ENCODE peak calls at places on chromosome 5, in four cellular contexts. N is GM23248, V is MM.1S, Z is GM23338. E is an unnamed sample.

GRCh38 chr5:107618233-107618632 is 52.5 kb downstream of the EFNA5 start:
- DNase-seq in N (no peak), V (no peak), Z (no peak), E (no peak)

GRCh38 chr5:34658023-34658422 is 1.9 kb downstream of the RAI14 start:
- DNase-seq in N (peak), V (no peak), Z (peak), E (no peak)

GRCh38 chr5:176418251-176418650 is 1.9 kb upstream of the CLTB start:
- DNase-seq in N (no peak), V (no peak), Z (no peak), E (no peak)

GRCh38 chr5:73031839-73032238 is 76.0 kb downstream of the FCHO2 start:
- DNase-seq in N (peak), V (no peak), Z (no peak), E (no peak)

GRCh38 chr5:122882836-122883235 is 37.4 kb downstream of the SNX24 start:
- DNase-seq in N (peak), V (no peak), Z (no peak), E (no peak)

GRCh38 chr5:107430077-107430625 is 240.6 kb downstream of the EFNA5 start:
- DNase-seq in N (peak), V (no peak), Z (no peak), E (no peak)

GRCh38 chr5:80182802-80183645 is 72.8 kb downstream of the SERINC5 start:
- DNase-seq in N (no peak), V (no peak), Z (peak), E (peak)

GRCh38 chr5:145237843-145238242 is 597.3 kb downstream of the PRELID2 start:
- DNase-seq in N (peak), V (peak), Z (peak), E (peak)

GRCh38 chr5:132663771-132664695 is 6.1 kb downstream of the IL13 start:
- DNase-seq in N (no peak), V (no peak), Z (no peak), E (no peak)

GRCh38 chr5:132665681-132666080 is 7.7 kb downstream of the IL13 start:
- DNase-seq in N (no peak), V (no peak), Z (no peak), E (no peak)

GRCh38 chr5:132666310-132667123 is 7.3 kb upstream of the IL4 start:
- DNase-seq in N (no peak), V (no peak), Z (no peak), E (no peak)

GRCh38 chr5:132662925-132663770 is 5.2 kb downstream of the IL13 start:
- DNase-seq in N (peak), V (no peak), Z (peak), E (no peak)

GRCh38 chr5:132664696-132665209 is 6.8 kb downstream of the IL13 start:
- DNase-seq in N (no peak), V (no peak), Z (no peak), E (no peak)
- TF ChIP-seq EZH2phosphoT487 in N (no peak), V (no peak), Z (no peak), E (no peak)

GRCh38 chr5:135458356-135458755 is 6.2 kb upstream of the TIFAB start:
- DNase-seq in N (no peak), V (no peak), Z (no peak), E (no peak)

GRCh38 chr5:135455876-135456237 is 3.7 kb upstream of the TIFAB start:
- DNase-seq in N (no peak), V (no peak), Z (no peak), E (no peak)

GRCh38 chr5:135456238-135457099 is 4.3 kb upstream of the TIFAB start:
- DNase-seq in N (peak), V (no peak), Z (no peak), E (no peak)

GRCh38 chr5:135458921-135459331 is 6.8 kb upstream of the TIFAB start:
- DNase-seq in N (peak), V (no peak), Z (no peak), E (no peak)

DNA sequence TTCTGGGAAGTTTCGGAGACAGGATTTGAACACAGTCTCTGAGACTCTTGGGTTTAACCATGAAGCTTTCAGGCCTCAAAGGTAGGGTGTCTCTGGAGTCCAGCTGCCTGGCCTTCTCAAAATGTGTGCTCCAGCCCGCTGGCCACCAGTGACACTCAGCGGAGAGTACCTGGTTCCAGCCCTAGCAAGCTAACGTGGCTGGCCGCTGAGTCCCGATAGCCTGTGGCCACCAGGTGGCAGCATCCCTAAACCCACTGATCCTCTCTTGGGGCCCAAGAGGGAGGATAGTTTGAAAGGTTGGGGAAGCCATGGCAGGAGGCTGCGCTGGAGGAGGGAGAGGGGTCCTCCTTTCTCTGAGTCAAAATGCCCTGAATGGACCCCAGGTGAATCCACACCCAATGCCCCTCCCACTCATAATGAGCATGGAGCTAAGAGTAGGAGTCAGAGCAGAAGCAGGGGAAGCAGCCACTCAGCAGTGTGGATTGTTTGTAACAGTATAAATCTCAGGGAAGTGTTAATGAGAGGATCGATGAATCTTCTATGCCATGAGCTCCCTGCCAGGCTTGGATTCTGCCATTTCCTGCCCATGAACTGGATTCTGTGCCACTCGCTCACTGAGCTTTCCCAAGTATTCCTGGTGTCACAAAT is 5.4 kb upstream of the TIFAB start:
- DNase-seq in N (peak), V (peak), Z (peak), E (peak)
- TF ChIP-seq EZH2phosphoT487 in N (no peak), V (no peak), Z (no peak), E (no peak)

DNA sequence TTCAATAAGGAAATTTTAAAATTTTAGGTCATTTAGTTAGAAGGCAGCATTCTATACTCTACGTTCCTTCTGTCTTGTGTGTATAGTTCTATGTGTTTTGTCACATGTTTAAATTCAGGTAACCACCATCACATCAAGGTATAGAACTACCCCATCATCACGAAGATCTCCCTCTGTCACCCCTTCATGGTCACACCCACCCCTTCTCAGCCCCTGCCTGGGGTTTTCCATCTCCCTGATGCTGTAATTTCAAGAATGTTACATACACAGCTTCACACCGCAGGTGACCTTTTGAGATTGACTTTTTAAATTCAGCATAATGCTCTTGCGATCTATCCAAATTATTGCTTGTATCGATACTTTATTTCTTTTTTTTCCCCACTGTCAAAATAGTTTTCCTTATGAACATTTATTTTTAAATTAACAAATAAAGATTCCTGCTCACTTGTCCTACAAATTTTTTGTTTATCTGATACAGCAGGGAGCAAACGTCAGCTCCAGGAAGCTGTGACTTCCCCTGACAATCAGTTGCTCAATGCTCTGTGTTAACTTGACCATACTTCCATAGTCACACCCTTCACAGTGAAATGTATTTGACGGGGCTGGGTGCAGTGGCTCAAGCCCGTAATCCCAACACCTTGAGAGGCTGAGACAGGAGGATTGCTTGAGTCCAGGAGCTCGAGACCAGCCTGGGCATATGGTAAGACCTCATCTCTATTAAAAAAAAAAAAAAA is 10.2 kb downstream of the BTNL8 start:
- DNase-seq in N (no peak), V (no peak), Z (peak), E (no peak)
- TF ChIP-seq EZH2phosphoT487 in N (no peak), V (no peak), Z (no peak), E (no peak)

GRCh38 chr5:179317411-179318192 is 27.7 kb downstream of the ADAMTS2 start:
- DNase-seq in N (no peak), V (no peak), Z (no peak), E (no peak)
- TF ChIP-seq EZH2phosphoT487 in N (no peak), V (no peak), Z (no peak), E (no peak)

GRCh38 chr5:75214928-75215327 is 21.8 kb downstream of the ANKRD31 start:
- DNase-seq in N (no peak), V (no peak), Z (no peak), E (no peak)
- TF ChIP-seq EZH2phosphoT487 in N (no peak), V (no peak), Z (no peak), E (no peak)

DNA sequence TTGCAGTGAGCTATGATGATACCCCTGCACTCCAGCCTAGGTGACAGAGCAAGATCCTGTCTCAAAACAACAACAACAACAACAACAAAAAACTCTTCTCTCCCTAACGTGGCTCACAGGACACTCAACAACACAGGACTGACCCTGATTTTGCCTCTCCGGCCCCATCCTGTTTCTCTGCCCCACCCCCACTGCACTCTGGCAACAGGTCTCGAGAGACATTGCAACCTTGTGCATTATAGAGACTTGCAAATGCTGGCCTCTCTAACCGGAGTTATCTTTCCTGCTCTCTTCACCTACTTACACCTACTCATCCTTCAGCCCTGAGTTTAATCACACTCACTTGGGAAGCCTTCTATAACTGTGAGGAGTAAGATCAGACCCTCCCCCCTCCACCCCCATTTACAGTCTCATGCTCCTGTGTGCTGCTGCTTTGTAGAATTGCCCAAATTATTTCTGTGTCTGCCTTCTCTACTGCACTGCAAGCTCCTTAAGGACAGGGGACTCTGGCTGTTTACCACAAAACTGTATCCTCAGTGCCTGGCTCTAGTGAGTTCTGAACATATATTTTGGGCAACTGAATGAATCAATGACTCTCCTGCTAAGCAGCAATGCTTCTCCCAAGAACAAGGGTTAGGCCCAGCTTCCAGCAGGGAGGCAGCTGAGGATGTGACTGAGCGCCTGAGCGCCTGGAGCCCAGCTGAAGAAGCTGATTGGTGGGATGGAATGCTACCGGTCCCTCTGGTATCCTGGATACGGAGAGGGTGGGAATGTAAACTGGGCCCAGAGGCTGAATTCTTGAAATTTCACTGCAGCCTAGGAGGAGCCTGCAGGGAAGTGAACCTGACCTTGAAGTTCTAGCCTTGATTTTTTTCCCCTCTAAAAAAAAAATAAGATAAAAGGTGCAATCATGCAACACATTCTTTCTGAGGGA is 43.0 kb downstream of the WWC1 start:
- DNase-seq in N (peak), V (no peak), Z (peak), E (peak)
- TF ChIP-seq EZH2phosphoT487 in N (no peak), V (no peak), Z (no peak), E (no peak)

GRCh38 chr5:662751-663435 is 30.3 kb downstream of the TPPP start:
- DNase-seq in N (no peak), V (no peak), Z (no peak), E (no peak)

GRCh38 chr5:661891-662750 is 31.0 kb downstream of the TPPP start:
- DNase-seq in N (no peak), V (no peak), Z (no peak), E (no peak)

GRCh38 chr5:664994-665360 is 28.2 kb downstream of the TPPP start:
- DNase-seq in N (no peak), V (no peak), Z (no peak), E (no peak)

GRCh38 chr5:664343-664993 is 28.7 kb downstream of the TPPP start:
- DNase-seq in N (no peak), V (no peak), Z (no peak), E (no peak)

GRCh38 chr5:663436-664342 is 29.5 kb downstream of the TPPP start:
- DNase-seq in N (no peak), V (no peak), Z (no peak), E (no peak)
- TF ChIP-seq EZH2phosphoT487 in N (no peak), V (no peak), Z (no peak), E (no peak)

DNA sequence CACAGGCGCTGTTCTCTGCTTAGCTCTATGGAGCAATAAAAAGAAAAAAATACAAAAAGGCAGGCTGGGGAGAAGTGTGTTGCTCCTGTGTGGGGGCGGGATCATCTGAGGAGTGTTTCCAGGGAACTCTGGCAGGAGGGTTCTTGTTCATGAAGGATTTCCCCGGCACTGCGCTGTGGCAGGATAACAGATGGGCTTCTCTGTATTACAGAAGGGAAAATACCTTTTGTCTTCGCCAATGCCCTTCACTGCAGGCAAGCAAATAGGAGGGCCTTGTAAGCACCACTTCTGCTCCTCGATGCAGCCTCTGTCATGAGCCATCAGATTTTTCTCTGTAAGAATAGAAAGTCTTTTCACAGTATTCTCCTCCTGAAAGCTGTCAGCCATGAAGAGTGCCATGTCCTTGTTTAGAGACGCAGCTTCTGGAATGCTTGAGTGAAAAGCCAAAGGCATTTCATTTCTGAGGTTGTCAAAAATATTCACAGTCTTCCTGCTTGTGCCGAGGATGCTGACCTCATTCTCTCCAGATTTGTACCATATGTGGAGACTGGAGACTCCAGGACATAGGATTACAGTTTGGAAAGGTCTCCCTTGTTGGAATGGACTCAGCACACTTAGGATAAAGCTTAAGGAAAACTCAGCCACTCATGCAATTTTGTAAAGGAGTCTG is 294.0 kb downstream of the YTHDC2 start:
- DNase-seq in N (peak), V (no peak), Z (no peak), E (peak)
- TF ChIP-seq EZH2phosphoT487 in N (no peak), V (no peak), Z (no peak), E (no peak)

E was measured in neural progenitor cell.